ENCODE peak calls at places on chromosomes 7 and 10, in eight cellular contexts. Q is tibial nerve, P is BJ, Y is choroid plexus epithelial cell, T is H9, W is GM13977, I is GM23338, K is fibroblast of the aortic adventitia. X is an unnamed sample.

GRCh38 chr10:71252195-71252594 is 39.8 kb downstream of the UNC5B start:
- DNase-seq in Q (no peak), P (no peak), Y (no peak), T (no peak), W (no peak), I (no peak), K (no peak), X (no peak)

GRCh38 chr10:111085690-111086353 is 9.0 kb downstream of the ADRA2A start:
- DNase-seq in Q (no peak), P (no peak), Y (no peak), T (no peak), W (no peak), I (no peak), K (no peak), X (no peak)

GRCh38 chr7:84697506-84697905 is 489.4 kb downstream of the SEMA3D start:
- DNase-seq in Q (no peak), P (peak), Y (peak), T (no peak), W (no peak), I (no peak), K (peak), X (peak)

GRCh38 chr10:85926986-85927385 is 439.6 kb downstream of the GRID1 start:
- DNase-seq in Q (no peak), P (no peak), Y (no peak), T (no peak), W (no peak), I (no peak), K (no peak), X (no peak)

GRCh38 chr7:34057956-34058355 is 152.6 kb downstream of the BMPER start:
- DNase-seq in Q (no peak), P (no peak), Y (no peak), T (no peak), W (no peak), I (no peak), K (no peak), X (no peak)

GRCh38 chr10:73905256-73906018 is 5.5 kb upstream of the PLAU start:
- DNase-seq in Q (no peak), P (no peak), Y (no peak), T (no peak), W (no peak), I (no peak), K (no peak), X (no peak)

GRCh38 chr7:154929006-154929726 is 73.8 kb downstream of the PAXIP1 start:
- DNase-seq in Q (no peak), P (no peak), Y (no peak), T (no peak), W (no peak), I (no peak), K (peak), X (no peak)

GRCh38 chr7:36155811-36156361 is 2.8 kb downstream of the EEPD1 start:
- DNase-seq in Q (no peak), P (no peak), Y (peak), T (no peak), W (no peak), I (peak), K (no peak), X (peak)

GRCh38 chr7:157543791-157544190 is 207.0 kb downstream of the DNAJB6 start:
- DNase-seq in Q (no peak), P (no peak), Y (no peak), T (no peak), W (no peak), I (no peak), K (no peak), X (peak)

GRCh38 chr10:117226813-117227451 is 14.0 kb upstream of the SLC18A2 start:
- DNase-seq in Q (no peak), P (no peak), Y (peak), T (peak), W (peak), I (peak), K (peak), X (peak)

GRCh38 chr10:71314028-71314693 is 4.9 kb upstream of the SLC29A3 start:
- DNase-seq in Q (no peak), P (no peak), Y (peak), T (peak), W (peak), I (peak), K (peak), X (peak)

GRCh38 chr7:28419717-28420116 is 7.4 kb downstream of the CREB5 start:
- DNase-seq in Q (no peak), P (peak), Y (peak), T (no peak), W (no peak), I (no peak), K (peak), X (peak)

GRCh38 chr10:28684986-28685580 is 7.8 kb downstream of the BAMBI start:
- DNase-seq in Q (no peak), P (no peak), Y (no peak), T (no peak), W (no peak), I (peak), K (no peak), X (no peak)

GRCh38 chr7:66522518-66522917 is 106.2 kb upstream of the KCTD7 start:
- DNase-seq in Q (no peak), P (no peak), Y (no peak), T (no peak), W (no peak), I (peak), K (no peak), X (peak)

GRCh38 chr7:102836206-102836938 is 76.4 kb upstream of the LRRC17 start:
- DNase-seq in Q (no peak), P (peak), Y (peak), T (no peak), W (no peak), I (no peak), K (peak), X (peak)

GRCh38 chr10:132407846-132408278 is 10.9 kb downstream of the PWWP2B start:
- DNase-seq in Q (no peak), P (no peak), Y (peak), T (peak), W (no peak), I (peak), K (no peak), X (peak)

GRCh38 chr7:158529181-158530096 is 58.2 kb downstream of the PTPRN2 start:
- DNase-seq in Q (no peak), P (no peak), Y (no peak), T (no peak), W (no peak), I (no peak), K (no peak), X (no peak)

GRCh38 chr7:99557940-99558305 is 519 bp upstream of the ZNF655 start:
- DNase-seq in Q (no peak), P (no peak), Y (no peak), T (no peak), W (no peak), I (peak), K (no peak), X (peak)

GRCh38 chr10:124007773-124008145 is 85.6 kb downstream of the CHST15 start:
- DNase-seq in Q (no peak), P (no peak), Y (no peak), T (no peak), W (no peak), I (no peak), K (no peak), X (peak)

GRCh38 chr10:34249634-34250033 is 565.5 kb downstream of the PARD3 start:
- DNase-seq in Q (no peak), P (no peak), Y (peak), T (peak), W (no peak), I (peak), K (no peak), X (no peak)
- TF ChIP-seq CTCF in Q (no peak), P (no peak), Y (peak), T (peak), W (no peak), I (peak), K (no peak), X (no peak)

GRCh38 chr7:116064179-116064578 is 33.6 kb upstream of the TFEC start:
- DNase-seq in Q (no peak), P (no peak), Y (no peak), T (no peak), W (no peak), I (no peak), K (no peak), X (no peak)

GRCh38 chr7:116062666-116063065 is 32.1 kb upstream of the TFEC start:
- DNase-seq in Q (no peak), P (no peak), Y (no peak), T (no peak), W (no peak), I (no peak), K (no peak), X (no peak)
- TF ChIP-seq CTCF in Q (no peak), P (no peak), Y (no peak), T (no peak), W (no peak), I (no peak), K (no peak), X (no peak)

GRCh38 chr7:26399747-26400146 is 108.1 kb downstream of the SNX10 start:
- DNase-seq in Q (no peak), P (no peak), Y (no peak), T (no peak), W (no peak), I (no peak), K (no peak), X (no peak)

GRCh38 chr7:26397326-26397725 is 105.7 kb downstream of the SNX10 start:
- DNase-seq in Q (no peak), P (no peak), Y (no peak), T (no peak), W (no peak), I (no peak), K (no peak), X (no peak)

GRCh38 chr7:26397786-26398435 is 106.2 kb downstream of the SNX10 start:
- DNase-seq in Q (no peak), P (no peak), Y (no peak), T (peak), W (peak), I (peak), K (no peak), X (peak)

GRCh38 chr7:26398436-26399308 is 107.0 kb downstream of the SNX10 start:
- DNase-seq in Q (peak), P (no peak), Y (peak), T (peak), W (peak), I (peak), K (peak), X (peak)

DNA sequence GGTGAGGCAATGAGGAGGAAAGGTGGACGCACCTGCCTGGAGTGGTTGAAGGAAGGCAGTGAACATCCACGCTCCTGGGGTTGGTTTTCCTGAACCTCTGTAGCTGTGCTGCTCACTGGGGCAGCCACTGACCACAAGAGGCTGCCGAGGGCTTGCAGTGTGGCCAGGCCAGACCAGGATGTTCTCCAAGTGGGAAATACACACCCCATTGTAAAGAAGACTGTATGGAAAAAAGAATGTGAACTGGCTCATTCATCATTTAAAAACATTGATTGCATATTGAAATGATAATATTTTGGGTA is 107.6 kb downstream of the SNX10 start:
- DNase-seq in Q (no peak), P (no peak), Y (no peak), T (peak), W (no peak), I (peak), K (no peak), X (peak)
- TF ChIP-seq CTCF in Q (no peak), P (peak), Y (peak), T (peak), W (no peak), I (peak), K (peak), X (peak)

GRCh38 chr10:3179174-3179573 is 6.6 kb upstream of the PITRM1 start:
- DNase-seq in Q (no peak), P (no peak), Y (no peak), T (no peak), W (no peak), I (no peak), K (peak), X (no peak)
- TF ChIP-seq CTCF in Q (no peak), P (no peak), Y (no peak), T (no peak), W (no peak), I (no peak), K (no peak), X (no peak)

GRCh38 chr7:54664235-54665228 is 94.5 kb downstream of the SEC61G start:
- DNase-seq in Q (no peak), P (no peak), Y (peak), T (peak), W (peak), I (peak), K (peak), X (no peak)
- TF ChIP-seq CTCF in Q (peak), P (peak), Y (peak), T (peak), W (peak), I (peak), K (peak), X (no peak)

DNA sequence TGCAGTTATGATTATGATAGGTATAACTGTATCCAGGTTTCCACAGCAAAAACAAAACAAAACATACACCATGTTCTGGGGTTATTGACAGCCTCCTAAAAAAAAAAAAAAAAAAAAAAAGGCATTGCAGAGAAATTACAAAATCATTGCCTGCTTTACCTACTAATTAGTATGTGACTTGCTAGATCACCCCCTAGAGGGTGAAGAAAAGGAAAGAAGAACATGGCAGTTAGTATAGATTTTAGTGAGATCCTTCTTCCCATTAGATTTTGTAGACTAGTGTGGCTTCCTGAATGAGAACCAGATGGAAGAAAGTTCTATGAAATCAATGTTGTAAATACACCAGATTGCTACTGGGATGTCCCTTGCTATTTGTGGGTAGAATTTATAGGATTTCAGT is 24.0 kb upstream of the AGBL3 start:
- DNase-seq in Q (no peak), P (no peak), Y (no peak), T (no peak), W (no peak), I (peak), K (no peak), X (no peak)
- TF ChIP-seq CTCF in Q (no peak), P (peak), Y (peak), T (no peak), W (no peak), I (peak), K (no peak), X (no peak)

GRCh38 chr7:120413164-120413563 is 140.2 kb downstream of the KCND2 start:
- DNase-seq in Q (no peak), P (no peak), Y (no peak), T (no peak), W (no peak), I (no peak), K (no peak), X (no peak)
- TF ChIP-seq CTCF in Q (no peak), P (no peak), Y (no peak), T (no peak), W (no peak), I (no peak), K (no peak), X (no peak)

DNA sequence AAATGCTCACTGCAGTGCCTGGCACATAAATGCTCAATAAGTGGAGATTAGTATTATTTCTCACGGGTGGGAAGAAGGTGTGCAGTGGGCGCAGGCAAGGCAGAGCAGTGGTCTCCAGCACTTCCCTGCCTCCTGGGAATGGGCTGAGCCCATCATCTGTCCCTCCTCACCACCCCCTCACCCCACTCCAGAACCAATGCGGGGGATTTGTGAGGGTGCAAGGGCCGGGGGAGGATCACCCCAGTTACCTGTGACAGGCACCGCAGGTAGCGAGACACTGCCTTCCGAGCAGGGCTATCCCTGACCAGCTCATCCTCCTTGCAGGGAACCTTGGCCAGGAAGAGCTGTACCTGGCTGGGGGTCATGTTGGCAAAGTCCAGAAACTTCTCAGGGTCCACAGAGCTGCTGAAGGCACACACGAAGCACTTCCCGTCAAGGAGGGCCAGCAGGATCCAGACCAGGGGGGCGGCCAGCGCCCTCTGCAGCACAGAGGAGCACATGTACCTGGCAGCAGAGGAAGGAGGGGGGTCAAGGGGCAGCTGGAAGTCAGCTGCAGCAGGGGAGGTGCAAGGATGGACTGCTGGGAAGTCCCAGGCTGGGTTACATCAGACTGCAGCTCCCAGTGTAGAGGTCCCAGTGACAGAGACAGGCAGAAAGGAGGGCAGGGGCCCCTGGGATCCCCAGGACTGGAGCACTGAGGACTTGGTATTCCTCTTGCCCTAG is 2.8 kb downstream of the CALHM3 start:
- DNase-seq in Q (no peak), P (no peak), Y (peak), T (peak), W (no peak), I (peak), K (no peak), X (peak)
- TF ChIP-seq CTCF in Q (no peak), P (peak), Y (peak), T (peak), W (peak), I (peak), K (no peak), X (no peak)

GRCh38 chr7:55400191-55400590 is 35.1 kb downstream of the LANCL2 start:
- DNase-seq in Q (no peak), P (no peak), Y (peak), T (no peak), W (no peak), I (no peak), K (no peak), X (no peak)

GRCh38 chr7:55397617-55398016 is 32.5 kb downstream of the LANCL2 start:
- DNase-seq in Q (no peak), P (no peak), Y (no peak), T (no peak), W (no peak), I (no peak), K (no peak), X (no peak)

GRCh38 chr7:55396386-55396785 is 31.2 kb downstream of the LANCL2 start:
- DNase-seq in Q (no peak), P (no peak), Y (no peak), T (no peak), W (no peak), I (no peak), K (no peak), X (no peak)
- TF ChIP-seq CTCF in Q (no peak), P (no peak), Y (no peak), T (no peak), W (no peak), I (no peak), K (no peak), X (no peak)

GRCh38 chr7:20742913-20743312 is 43.8 kb downstream of the SP8 start:
- DNase-seq in Q (no peak), P (no peak), Y (no peak), T (no peak), W (no peak), I (no peak), K (no peak), X (no peak)

GRCh38 chr7:20741801-20742200 is 44.9 kb downstream of the SP8 start:
- DNase-seq in Q (no peak), P (no peak), Y (no peak), T (no peak), W (no peak), I (no peak), K (no peak), X (no peak)

GRCh38 chr7:20748853-20749252 is 37.8 kb downstream of the SP8 start:
- DNase-seq in Q (no peak), P (no peak), Y (no peak), T (no peak), W (no peak), I (no peak), K (no peak), X (no peak)

GRCh38 chr7:20745716-20746115 is 41.0 kb downstream of the SP8 start:
- DNase-seq in Q (no peak), P (no peak), Y (no peak), T (peak), W (no peak), I (peak), K (no peak), X (no peak)

DNA sequence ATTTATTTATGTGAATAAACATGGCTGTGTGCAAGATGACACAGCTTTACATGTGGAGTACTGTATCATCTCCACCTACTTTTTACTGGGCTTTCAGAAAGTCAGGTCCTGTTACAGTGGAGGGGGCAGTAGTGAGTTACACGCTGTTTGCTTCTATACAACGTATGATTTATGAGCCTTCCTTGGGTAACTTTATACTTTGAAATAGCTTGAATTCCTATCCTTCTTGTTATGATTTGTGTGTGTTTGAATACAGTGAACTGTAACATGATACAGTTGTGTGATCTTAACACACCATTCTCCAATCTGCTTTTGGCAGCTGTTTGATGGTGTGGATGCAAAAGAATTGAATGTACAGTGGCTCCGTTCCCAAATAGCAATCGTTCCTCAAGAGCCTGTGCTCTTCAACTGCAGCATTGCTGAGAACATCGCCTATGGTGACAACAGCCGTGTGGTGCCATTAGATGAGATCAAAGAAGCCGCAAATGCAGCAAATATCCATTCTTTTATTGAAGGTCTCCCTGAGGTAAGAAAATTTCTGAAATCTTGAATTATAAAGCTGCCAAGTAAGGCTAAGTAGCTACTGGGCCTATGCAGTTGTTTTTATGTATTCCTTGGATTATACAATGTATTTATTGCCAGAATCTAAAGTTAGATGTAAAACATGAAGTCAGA is 41.6 kb downstream of the SP8 start:
- DNase-seq in Q (no peak), P (no peak), Y (peak), T (no peak), W (no peak), I (peak), K (peak), X (no peak)
- TF ChIP-seq CTCF in Q (no peak), P (no peak), Y (no peak), T (peak), W (no peak), I (peak), K (no peak), X (no peak)

X was measured in osteoblast.